ENCODE peak calls at places on chromosomes 4 and X, in five cellular contexts. R is memory B cell, J is NCI-H774, I is head of caudate nucleus, L is T-cell. Y is an unnamed sample.

GRCh38 chr4:176752191-176752749 is 40.5 kb downstream of the VEGFC start:
- DNase-seq in R (no peak), J (no peak), I (no peak), L (no peak), Y (no peak)

GRCh38 chrX:130173190-130173895 is 1.6 kb downstream of the RAB33A start:
- DNase-seq in R (no peak), J (no peak), I (no peak), L (no peak), Y (no peak)

GRCh38 chr4:86013623-86014022 is 346.2 kb downstream of the MAPK10 start:
- DNase-seq in R (no peak), J (no peak), I (no peak), L (no peak), Y (no peak)

GRCh38 chr4:46270986-46271596 is 118.8 kb downstream of the GABRA2 start:
- DNase-seq in R (no peak), J (no peak), I (no peak), L (no peak), Y (no peak)

GRCh38 chr4:141346144-141346543 is 125.4 kb downstream of the ZNF330 start:
- DNase-seq in R (no peak), J (peak), I (no peak), L (no peak), Y (peak)

GRCh38 chr4:140427104-140427918 is at the start of gene CLGN:
- DNase-seq in R (peak), J (peak), I (peak), L (peak), Y (peak)

GRCh38 chr4:176789955-176790354 is 2.8 kb downstream of the VEGFC start:
- DNase-seq in R (no peak), J (no peak), I (no peak), L (no peak), Y (no peak)

GRCh38 chrX:10387011-10387410 is 230.2 kb downstream of the CLCN4 start:
- DNase-seq in R (no peak), J (no peak), I (no peak), L (no peak), Y (no peak)

GRCh38 chr4:15320116-15320515 is 107.7 kb upstream of the C1QTNF7 start:
- DNase-seq in R (no peak), J (no peak), I (no peak), L (no peak), Y (no peak)

GRCh38 chrX:148422531-148422930 is 77.9 kb upstream of the AFF2 start:
- DNase-seq in R (no peak), J (no peak), I (no peak), L (no peak), Y (no peak)

GRCh38 chr4:5912614-5913019 is 19.7 kb upstream of the CRMP1 start:
- DNase-seq in R (no peak), J (no peak), I (no peak), L (no peak), Y (no peak)

GRCh38 chr4:121650741-121651140 is 46.0 kb downstream of the ANXA5 start:
- DNase-seq in R (no peak), J (no peak), I (no peak), L (no peak), Y (no peak)

GRCh38 chr4:5572114-5572513 is 136.2 kb downstream of the EVC2 start:
- DNase-seq in R (no peak), J (no peak), I (no peak), L (no peak), Y (no peak)

GRCh38 chr4:10096201-10096975 is 20.2 kb downstream of the WDR1 start:
- DNase-seq in R (no peak), J (no peak), I (no peak), L (peak), Y (no peak)

GRCh38 chrX:96984538-96984937 is 100.8 kb downstream of the RPA4 start:
- DNase-seq in R (no peak), J (no peak), I (no peak), L (no peak), Y (no peak)

Y was measured in SHP77 treated with DMSO at 0.1 percent for 48 hours.